ENCODE peak calls at places on chromosomes 4 and X, in ten cellular contexts. R, G, L, E, F, K, Y, I, V and W are unnamed samples.

GRCh38 chr4:84547211-84547610 is 35.7 kb upstream of the CDS1 start:
- DNase-seq in R (no peak), G (no peak), L (no peak), E (no peak), F (no peak), K (no peak), Y (no peak), I (no peak), V (no peak), W (no peak)

GRCh38 chrX:24493740-24494543 is 28.9 kb downstream of the PDK3 start:
- DNase-seq in R (no peak), G (no peak), L (no peak), E (no peak), F (no peak), K (no peak), Y (no peak), I (peak; percentile 43), V (no peak), W (no peak)

GRCh38 chrX:118626346-118626745 is 101.1 kb upstream of the IL13RA1 start:
- DNase-seq in R (no peak), G (no peak), L (no peak), E (no peak), F (no peak), K (no peak), Y (no peak), I (no peak), V (no peak), W (no peak)

GRCh38 chrX:14006489-14006888 is 23.2 kb downstream of the GEMIN8 start:
- DNase-seq in R (no peak), G (no peak), L (no peak), E (no peak), F (no peak), K (no peak), Y (no peak), I (no peak), V (no peak), W (no peak)

GRCh38 chr4:10168151-10168550 is 51.6 kb upstream of the WDR1 start:
- DNase-seq in R (no peak), G (no peak), L (no peak), E (no peak), F (no peak), K (no peak), Y (no peak), I (no peak), V (no peak), W (no peak)

GRCh38 chrX:10189317-10190268 is 32.8 kb downstream of the CLCN4 start:
- DNase-seq in R (peak; percentile 60), G (peak; percentile 84), L (peak; percentile 42), E (peak; percentile 45), F (peak; percentile 59), K (peak; percentile 92), Y (no peak), I (peak; percentile 73), V (peak; percentile 57), W (no peak)

GRCh38 chrX:107304141-107304540 is 97.7 kb downstream of the DNAAF6 start:
- DNase-seq in R (no peak), G (no peak), L (no peak), E (no peak), F (no peak), K (no peak), Y (no peak), I (no peak), V (no peak), W (no peak)

GRCh38 chr4:187569871-187570270 is 425.7 kb upstream of the ZFP42 start:
- DNase-seq in R (no peak), G (no peak), L (no peak), E (no peak), F (no peak), K (no peak), Y (no peak), I (no peak), V (no peak), W (no peak)

GRCh38 chrX:20433376-20433775 is 166.7 kb upstream of the RPS6KA3 start:
- DNase-seq in R (no peak), G (no peak), L (no peak), E (no peak), F (no peak), K (no peak), Y (no peak), I (no peak), V (no peak), W (no peak)

GRCh38 chr4:187826725-187827124 is 168.8 kb upstream of the ZFP42 start:
- DNase-seq in R (no peak), G (no peak), L (no peak), E (no peak), F (no peak), K (no peak), Y (no peak), I (peak; percentile 6), V (no peak), W (no peak)

GRCh38 chrX:18170910-18171309 is 49.8 kb downstream of the BEND2 start:
- DNase-seq in R (no peak), G (no peak), L (no peak), E (no peak), F (no peak), K (no peak), Y (no peak), I (no peak), V (no peak), W (no peak)

GRCh38 chr4:41442818-41443217 is 95.1 kb upstream of the LIMCH1 start:
- DNase-seq in R (no peak), G (no peak), L (no peak), E (no peak), F (no peak), K (no peak), Y (no peak), I (no peak), V (no peak), W (no peak)

GRCh38 chr4:82629238-82630000 is 67.6 kb upstream of the TMEM150C start:
- DNase-seq in R (no peak), G (no peak), L (no peak), E (no peak), F (no peak), K (no peak), Y (no peak), I (no peak), V (no peak), W (no peak)

GRCh38 chr4:177461606-177462005 is 19.4 kb upstream of the AGA start:
- DNase-seq in R (no peak), G (no peak), L (no peak), E (no peak), F (no peak), K (no peak), Y (no peak), I (no peak), V (no peak), W (no peak)